ENCODE peak calls at places on chromosomes 2 and 18, in seven cellular contexts. One of them, this sample, is unnamed. For H3K4me1, the result is how much of the 10 kb centered on the place peaks cover.

GRCh38 chr2:216670266-216671080 is 24.9 kb downstream of the IGFBP5 start:
- DNase-seq in BE2C: no peak
- DNase-seq in pancreas: no peak
- DNase-seq in stomach: no peak
- DNase-seq in thoracic aorta: no peak
- DNase-seq in lower lobe of right lung: no peak
- DNase-seq in MM.1S: no peak
- DNase-seq in this sample: no peak

GRCh38 chr2:196586511-196586991 is 53.0 kb upstream of the CCDC150 start:
- DNase-seq in BE2C: no peak
- DNase-seq in pancreas: no peak
- DNase-seq in stomach: no peak
- DNase-seq in thoracic aorta: no peak
- DNase-seq in lower lobe of right lung: no peak
- DNase-seq in MM.1S: no peak
- DNase-seq in this sample: no peak

GRCh38 chr18:3593381-3593903 is 143.5 kb downstream of the TGIF1 start:
- DNase-seq in BE2C: peak
- DNase-seq in pancreas: no peak
- DNase-seq in stomach: no peak
- DNase-seq in thoracic aorta: no peak
- DNase-seq in lower lobe of right lung: no peak
- DNase-seq in MM.1S: no peak
- DNase-seq in this sample: peak

GRCh38 chr2:217920879-217921603 is 81.8 kb downstream of the TNS1 start:
- DNase-seq in BE2C: peak
- DNase-seq in pancreas: no peak
- DNase-seq in stomach: no peak
- DNase-seq in thoracic aorta: no peak
- DNase-seq in lower lobe of right lung: no peak
- DNase-seq in MM.1S: no peak
- DNase-seq in this sample: no peak

GRCh38 chr18:8548186-8548585 is 61.1 kb upstream of the RAB12 start:
- DNase-seq in BE2C: no peak
- DNase-seq in pancreas: no peak
- DNase-seq in stomach: no peak
- DNase-seq in thoracic aorta: no peak
- DNase-seq in lower lobe of right lung: no peak
- DNase-seq in MM.1S: no peak
- DNase-seq in this sample: no peak

GRCh38 chr18:13420969-13421686 is 202.6 kb downstream of the LDLRAD4 start:
- DNase-seq in BE2C: no peak
- DNase-seq in pancreas: no peak
- DNase-seq in stomach: no peak
- DNase-seq in thoracic aorta: no peak
- DNase-seq in lower lobe of right lung: no peak
- DNase-seq in MM.1S: no peak
- DNase-seq in this sample: no peak

GRCh38 chr2:100818003-100818605 is 1.8 kb upstream of the NPAS2 start:
- DNase-seq in BE2C: no peak
- DNase-seq in pancreas: no peak
- DNase-seq in stomach: no peak
- DNase-seq in thoracic aorta: no peak
- DNase-seq in lower lobe of right lung: no peak
- DNase-seq in MM.1S: no peak
- DNase-seq in this sample: no peak

GRCh38 chr2:107721178-107721577 is 105.5 kb upstream of the RGPD4 start:
- DNase-seq in BE2C: no peak
- DNase-seq in pancreas: no peak
- DNase-seq in stomach: no peak
- DNase-seq in thoracic aorta: no peak
- DNase-seq in lower lobe of right lung: no peak
- DNase-seq in MM.1S: no peak
- DNase-seq in this sample: no peak

GRCh38 chr2:27020337-27020948 is 12.3 kb upstream of the TMEM214 start:
- DNase-seq in BE2C: no peak
- DNase-seq in pancreas: no peak
- DNase-seq in stomach: peak
- DNase-seq in thoracic aorta: no peak
- DNase-seq in lower lobe of right lung: no peak
- DNase-seq in MM.1S: no peak
- DNase-seq in this sample: no peak

GRCh38 chr2:169782513-169782912 is 16.2 kb upstream of the SSB start:
- DNase-seq in BE2C: no peak
- DNase-seq in pancreas: no peak
- DNase-seq in stomach: no peak
- DNase-seq in thoracic aorta: no peak
- DNase-seq in lower lobe of right lung: no peak
- DNase-seq in MM.1S: no peak
- DNase-seq in this sample: no peak

GRCh38 chr18:76491801-76492668 is 3.0 kb downstream of the ZNF516 start:
- DNase-seq in BE2C: peak
- DNase-seq in pancreas: peak
- DNase-seq in stomach: peak
- DNase-seq in thoracic aorta: no peak
- DNase-seq in lower lobe of right lung: peak
- DNase-seq in MM.1S: no peak
- DNase-seq in this sample: no peak

GRCh38 chr18:66226782-66227181 is 377.1 kb downstream of the CDH19 start:
- DNase-seq in BE2C: no peak
- DNase-seq in pancreas: no peak
- DNase-seq in stomach: no peak
- DNase-seq in thoracic aorta: no peak
- DNase-seq in lower lobe of right lung: no peak
- DNase-seq in MM.1S: no peak
- DNase-seq in this sample: no peak

GRCh38 chr2:86764661-86765307 is 25.9 kb downstream of the CD8A start:
- DNase-seq in BE2C: peak
- DNase-seq in pancreas: peak
- DNase-seq in stomach: no peak
- DNase-seq in thoracic aorta: no peak
- DNase-seq in lower lobe of right lung: no peak
- DNase-seq in MM.1S: peak
- DNase-seq in this sample: no peak

GRCh38 chr18:53458944-53459580 is 765.4 kb downstream of the MBD2 start:
- DNase-seq in BE2C: no peak
- DNase-seq in pancreas: no peak
- DNase-seq in stomach: no peak
- DNase-seq in thoracic aorta: no peak
- DNase-seq in lower lobe of right lung: no peak
- DNase-seq in MM.1S: no peak
- DNase-seq in this sample: no peak

GRCh38 chr18:63617049-63617995 is 26.7 kb downstream of the SERPINB4 start:
- DNase-seq in BE2C: no peak
- DNase-seq in pancreas: no peak
- DNase-seq in stomach: no peak
- DNase-seq in thoracic aorta: no peak
- DNase-seq in lower lobe of right lung: no peak
- DNase-seq in MM.1S: peak
- DNase-seq in this sample: no peak

GRCh38 chr18:55869965-55870585 is 282.1 kb upstream of the TCF4 start:
- DNase-seq in BE2C: no peak
- DNase-seq in pancreas: no peak
- DNase-seq in stomach: no peak
- DNase-seq in thoracic aorta: no peak
- DNase-seq in lower lobe of right lung: no peak
- DNase-seq in MM.1S: no peak
- DNase-seq in this sample: no peak

GRCh38 chr2:172106128-172106961 is 3.6 kb upstream of the DLX2 start:
- DNase-seq in BE2C: peak
- DNase-seq in pancreas: peak
- DNase-seq in stomach: no peak
- DNase-seq in thoracic aorta: no peak
- DNase-seq in lower lobe of right lung: no peak
- DNase-seq in MM.1S: peak
- DNase-seq in this sample: peak

GRCh38 chr2:41935004-41935401 is 112.8 kb upstream of the PKDCC start:
- DNase-seq in BE2C: no peak
- DNase-seq in pancreas: no peak
- DNase-seq in stomach: no peak
- DNase-seq in thoracic aorta: no peak
- DNase-seq in lower lobe of right lung: no peak
- DNase-seq in MM.1S: no peak
- DNase-seq in this sample: no peak

GRCh38 chr2:208101716-208102631 is 22.4 kb downstream of the CRYGD start:
- DNase-seq in BE2C: peak
- DNase-seq in pancreas: no peak
- DNase-seq in stomach: no peak
- DNase-seq in thoracic aorta: no peak
- DNase-seq in lower lobe of right lung: no peak
- DNase-seq in MM.1S: no peak
- DNase-seq in this sample: no peak

GRCh38 chr18:44681039-44681595 is 429 bp downstream of the SETBP1 start:
- DNase-seq in BE2C: no peak
- DNase-seq in pancreas: no peak
- DNase-seq in stomach: no peak
- DNase-seq in thoracic aorta: no peak
- DNase-seq in lower lobe of right lung: no peak
- DNase-seq in MM.1S: no peak
- DNase-seq in this sample: no peak

GRCh38 chr2:10286216-10287037 is 16.3 kb upstream of the HPCAL1 start:
- DNase-seq in BE2C: peak
- DNase-seq in pancreas: peak
- DNase-seq in stomach: peak
- DNase-seq in thoracic aorta: no peak
- DNase-seq in lower lobe of right lung: peak
- DNase-seq in MM.1S: no peak
- DNase-seq in this sample: peak

GRCh38 chr2:33115728-33116127 is 169.0 kb downstream of the LTBP1 start:
- DNase-seq in BE2C: no peak
- DNase-seq in pancreas: no peak
- DNase-seq in stomach: no peak
- DNase-seq in thoracic aorta: no peak
- DNase-seq in lower lobe of right lung: no peak
- DNase-seq in MM.1S: no peak
- DNase-seq in this sample: no peak
- H3K4me1 ChIP-seq in BE2C: under half
- H3K4me1 ChIP-seq in pancreas: under half
- H3K4me1 ChIP-seq in stomach: under half
- H3K4me1 ChIP-seq in thoracic aorta: under half
- H3K4me1 ChIP-seq in lower lobe of right lung: under half
- H3K4me1 ChIP-seq in MM.1S: under half
- H3K4me1 ChIP-seq in this sample: under half

DNA sequence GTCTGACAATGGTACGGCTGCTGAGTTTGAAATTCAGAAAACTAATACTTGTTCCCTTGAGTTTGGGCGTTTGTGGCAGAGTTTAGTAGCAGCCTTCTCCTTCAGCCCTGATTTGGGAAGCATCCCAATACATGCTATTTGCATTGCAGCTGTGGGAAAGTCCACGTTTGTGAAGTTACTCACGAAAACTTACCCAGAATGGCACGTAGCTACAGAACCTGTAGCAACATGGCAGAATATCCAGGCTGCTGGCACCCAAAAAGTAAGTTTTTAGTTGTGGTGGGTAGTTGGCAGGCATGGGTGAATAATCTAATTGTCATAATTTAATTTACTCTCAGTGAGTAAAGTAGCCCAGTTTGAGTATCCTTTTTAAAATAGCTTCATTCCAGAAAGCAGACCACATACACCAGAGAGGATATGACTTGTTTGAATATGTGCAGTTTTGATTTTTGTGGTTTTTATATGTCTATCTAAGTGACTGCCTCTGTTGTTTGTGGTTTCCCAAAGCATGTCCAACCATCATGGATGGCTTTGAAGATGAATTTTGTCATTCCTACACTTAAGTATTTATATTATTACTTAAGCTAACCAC is 12.2 kb downstream of the DGUOK start:
- DNase-seq in BE2C: no peak
- DNase-seq in pancreas: no peak
- DNase-seq in stomach: no peak
- DNase-seq in thoracic aorta: no peak
- DNase-seq in lower lobe of right lung: no peak
- DNase-seq in MM.1S: no peak
- DNase-seq in this sample: no peak
- H3K4me1 ChIP-seq in BE2C: under half
- H3K4me1 ChIP-seq in pancreas: under half
- H3K4me1 ChIP-seq in stomach: half or more
- H3K4me1 ChIP-seq in thoracic aorta: under half
- H3K4me1 ChIP-seq in lower lobe of right lung: under half
- H3K4me1 ChIP-seq in MM.1S: under half
- H3K4me1 ChIP-seq in this sample: under half

GRCh38 chr2:238284802-238285515 is 3.5 kb downstream of the PER2 start:
- DNase-seq in BE2C: no peak
- DNase-seq in pancreas: peak
- DNase-seq in stomach: peak
- DNase-seq in thoracic aorta: no peak
- DNase-seq in lower lobe of right lung: peak
- DNase-seq in MM.1S: no peak
- DNase-seq in this sample: no peak

GRCh38 chr2:238280083-238280816 is 8.2 kb downstream of the PER2 start:
- DNase-seq in BE2C: no peak
- DNase-seq in pancreas: no peak
- DNase-seq in stomach: no peak
- DNase-seq in thoracic aorta: no peak
- DNase-seq in lower lobe of right lung: peak
- DNase-seq in MM.1S: no peak
- DNase-seq in this sample: no peak

GRCh38 chr2:238281826-238282480 is 6.5 kb downstream of the PER2 start:
- DNase-seq in BE2C: no peak
- DNase-seq in pancreas: no peak
- DNase-seq in stomach: no peak
- DNase-seq in thoracic aorta: no peak
- DNase-seq in lower lobe of right lung: peak
- DNase-seq in MM.1S: no peak
- DNase-seq in this sample: no peak

GRCh38 chr2:238285653-238286082 is 2.7 kb downstream of the PER2 start:
- DNase-seq in BE2C: no peak
- DNase-seq in pancreas: peak
- DNase-seq in stomach: peak
- DNase-seq in thoracic aorta: peak
- DNase-seq in lower lobe of right lung: peak
- DNase-seq in MM.1S: no peak
- DNase-seq in this sample: peak

GRCh38 chr2:238282861-238283738 is 5.3 kb downstream of the PER2 start:
- DNase-seq in BE2C: no peak
- DNase-seq in pancreas: no peak
- DNase-seq in stomach: no peak
- DNase-seq in thoracic aorta: no peak
- DNase-seq in lower lobe of right lung: peak
- DNase-seq in MM.1S: no peak
- DNase-seq in this sample: no peak
- H3K4me1 ChIP-seq in BE2C: under half
- H3K4me1 ChIP-seq in pancreas: under half
- H3K4me1 ChIP-seq in stomach: half or more
- H3K4me1 ChIP-seq in thoracic aorta: under half
- H3K4me1 ChIP-seq in lower lobe of right lung: half or more
- H3K4me1 ChIP-seq in MM.1S: under half
- H3K4me1 ChIP-seq in this sample: under half

DNA sequence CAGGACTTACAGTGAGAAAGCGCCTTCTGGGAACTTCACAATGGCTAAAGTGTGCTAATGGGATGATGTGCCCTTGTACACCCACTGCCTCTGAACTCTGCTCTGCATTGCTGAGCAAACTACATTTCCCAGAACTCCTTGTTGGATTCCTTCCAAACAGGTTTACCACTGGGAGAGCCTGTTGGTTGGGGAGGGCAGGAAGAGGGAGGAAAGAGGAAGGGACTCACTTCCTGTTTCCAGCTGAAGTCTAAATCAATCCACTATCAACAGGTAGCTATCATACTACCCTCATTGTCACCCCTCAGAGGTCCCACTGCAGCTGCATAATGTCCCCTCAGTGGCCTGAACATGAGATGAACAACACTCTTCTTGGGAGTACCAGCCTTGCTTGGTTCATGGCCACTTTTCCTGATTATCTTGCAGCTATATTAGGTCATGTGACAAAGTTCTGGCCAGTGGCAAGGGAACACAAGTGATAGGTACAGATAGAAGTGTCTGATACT is 109.7 kb downstream of the MSH2 start:
- DNase-seq in BE2C: peak
- DNase-seq in pancreas: no peak
- DNase-seq in stomach: no peak
- DNase-seq in thoracic aorta: no peak
- DNase-seq in lower lobe of right lung: no peak
- DNase-seq in MM.1S: no peak
- DNase-seq in this sample: peak
- H3K4me1 ChIP-seq in BE2C: under half
- H3K4me1 ChIP-seq in pancreas: under half
- H3K4me1 ChIP-seq in stomach: under half
- H3K4me1 ChIP-seq in thoracic aorta: under half
- H3K4me1 ChIP-seq in lower lobe of right lung: under half
- H3K4me1 ChIP-seq in MM.1S: under half
- H3K4me1 ChIP-seq in this sample: under half